ENCODE peak calls at places on chromosomes 16 and 17, in nine cellular contexts. G is kidney glomerular epithelial cell; D is spleen; L is activated naive CD8-positive, alpha-beta T cell treated with anti-CD3 and anti-CD28 coated beads, Interleukin-2, amount 50 U/mL, for 16 hours; O is RPMI7951; A is A549; H is EH; V is heart right ventricle; W is activated CD4-positive, alpha-beta T cell treated with anti-CD3 and anti-CD28 coated beads for 24 hours. E is an unnamed sample.

GRCh38 chr17:39166437-39167335 is 725 bp upstream of the ARL5C start:
- DNase-seq in L (no peak), O (no peak), W (no peak), G (no peak), D (no peak), H (no peak), V (no peak), A (no peak), E (no peak)

GRCh38 chr17:35766903-35767510 is 6.3 kb downstream of the C17orf50 start:
- DNase-seq in D (no peak), A (peak), O (no peak), W (no peak), H (peak), V (peak), G (peak), L (no peak), E (peak)

GRCh38 chr17:66549731-66550207 is 247.4 kb downstream of the PRKCA start:
- DNase-seq in D (no peak), V (no peak), O (peak), G (peak), L (no peak), H (peak), W (no peak), A (peak), E (no peak)

GRCh38 chr16:58377932-58378331 is 14.3 kb upstream of the GINS3 start:
- DNase-seq in G (no peak), D (no peak), H (peak), A (no peak), W (no peak), L (no peak), V (no peak), O (no peak), E (no peak)

GRCh38 chr16:69852815-69853214 is 90.7 kb downstream of the WWP2 start:
- DNase-seq in A (no peak), O (no peak), W (no peak), L (no peak), D (no peak), G (no peak), V (no peak), H (no peak), E (no peak)

GRCh38 chr17:44758414-44759095 is at the start of gene ADAM11:
- DNase-seq in V (no peak), O (no peak), D (no peak), A (no peak), G (no peak), L (no peak), W (no peak), H (peak), E (no peak)

GRCh38 chr17:13393841-13394710 is 207.7 kb downstream of the HS3ST3A1 start:
- DNase-seq in D (no peak), O (peak), G (peak), L (no peak), W (no peak), H (peak), A (no peak), V (no peak), E (no peak)

GRCh38 chr17:45221081-45221996 is at the start of gene FMNL1:
- DNase-seq in V (peak), L (no peak), H (peak), W (peak), A (no peak), D (peak), G (no peak), O (peak), E (no peak)

GRCh38 chr17:50534222-50534978 is 1.9 kb downstream of the EPN3 start:
- DNase-seq in L (no peak), O (no peak), H (no peak), V (no peak), A (peak), W (no peak), D (no peak), G (peak), E (no peak)

GRCh38 chr16:89015271-89015859 is 38.4 kb upstream of the CBFA2T3 start:
- DNase-seq in O (no peak), W (no peak), L (no peak), A (no peak), H (no peak), G (no peak), D (peak), V (no peak), E (no peak)

GRCh38 chr16:2204727-2205103 is 539 bp upstream of the MLST8 start:
- DNase-seq in A (no peak), V (no peak), G (no peak), W (no peak), H (no peak), L (no peak), D (no peak), O (no peak), E (no peak)

GRCh38 chr17:75776399-75777242 is 8.0 kb upstream of the UNK start:
- DNase-seq in G (no peak), D (peak), A (no peak), V (no peak), L (no peak), O (no peak), H (peak), W (no peak), E (no peak)

GRCh38 chr17:80447790-80448189 is 28.6 kb downstream of the NPTX1 start:
- DNase-seq in A (no peak), V (no peak), L (no peak), D (no peak), O (no peak), H (no peak), G (no peak), W (no peak), E (no peak)

GRCh38 chr17:54426287-54426886 is 474.3 kb upstream of the TOM1L1 start:
- DNase-seq in G (no peak), D (no peak), H (no peak), V (no peak), O (no peak), L (no peak), W (no peak), A (peak), E (no peak)

GRCh38 chr17:9406046-9406631 is 169.5 kb downstream of the STX8 start:
- DNase-seq in L (no peak), A (no peak), H (no peak), D (no peak), W (no peak), O (no peak), V (no peak), G (no peak), E (no peak)

GRCh38 chr16:11201498-11202259 is 54.3 kb downstream of the SOCS1 start:
- DNase-seq in W (no peak), H (peak), L (no peak), A (no peak), G (peak), D (no peak), V (no peak), O (peak), E (no peak)

GRCh38 chr17:29566473-29567361 is at the start of gene ABHD15:
- DNase-seq in H (peak), D (peak), V (peak), A (peak), W (no peak), G (peak), L (no peak), O (peak), E (peak)

GRCh38 chr16:53913082-53913870 is 209.3 kb downstream of the FTO start:
- DNase-seq in L (no peak), A (peak), O (peak), G (peak), V (peak), D (no peak), H (peak), W (peak), E (no peak)

GRCh38 chr16:77840623-77841274 is 52.4 kb downstream of the VAT1L start:
- DNase-seq in A (no peak), G (no peak), H (peak), O (no peak), W (no peak), D (no peak), L (no peak), V (no peak), E (no peak)

GRCh38 chr17:78759969-78760352 is 22.1 kb downstream of the CYTH1 start:
- DNase-seq in W (no peak), A (no peak), H (no peak), G (no peak), V (no peak), D (no peak), L (no peak), O (no peak), E (no peak)

GRCh38 chr17:7107012-7107754 is 7.4 kb downstream of the ASGR2 start:
- DNase-seq in W (no peak), H (no peak), A (no peak), D (no peak), O (no peak), V (no peak), G (no peak), L (no peak), E (no peak)